ENCODE peak calls at places on chromosomes 1 and 21, in seven cellular contexts. N, R, F, U, Y, O and W are unnamed samples.

GRCh38 chr1:95438213-95438948 is 204.4 kb downstream of the RWDD3 start:
- DNase-seq in F (no peak), Y (no peak), N (no peak), O (no peak), R (no peak), U (no peak), W (no peak)

GRCh38 chr1:183238071-183238470 is 52.0 kb downstream of the LAMC2 start:
- DNase-seq in Y (no peak), O (peak), F (no peak), U (peak), N (no peak), R (no peak), W (no peak)

GRCh38 chr1:62294211-62294610 is 25.0 kb downstream of the KANK4 start:
- DNase-seq in Y (no peak), N (peak), R (no peak), U (no peak), F (no peak), O (no peak), W (peak)

GRCh38 chr1:224433671-224434446 is 738 bp downstream of the WDR26 start:
- DNase-seq in R (peak), U (no peak), Y (peak), N (no peak), F (no peak), O (peak), W (peak)

GRCh38 chr1:180893614-180894013 is 19.1 kb upstream of the KIAA1614 start:
- DNase-seq in F (no peak), R (no peak), U (no peak), N (no peak), O (no peak), Y (no peak), W (no peak)

GRCh38 chr1:74772945-74773344 is 40.0 kb downstream of the TYW3 start:
- DNase-seq in F (no peak), U (peak), O (no peak), N (no peak), R (no peak), Y (no peak), W (no peak)

GRCh38 chr1:71587961-71588360 is 507.1 kb upstream of the ZRANB2 start:
- DNase-seq in N (no peak), R (no peak), O (peak), F (peak), Y (no peak), U (peak), W (no peak)

GRCh38 chr1:200479816-200480215 is 70.0 kb upstream of the ZNF281 start:
- DNase-seq in O (peak), F (no peak), Y (no peak), U (no peak), R (no peak), N (no peak), W (no peak)

GRCh38 chr1:38370716-38371504 is 324.3 kb upstream of the POU3F1 start:
- DNase-seq in O (no peak), U (no peak), R (no peak), N (no peak), F (no peak), Y (no peak), W (no peak)

GRCh38 chr1:5448486-5448885 is 543.7 kb downstream of the NPHP4 start:
- DNase-seq in N (no peak), F (no peak), O (no peak), R (no peak), U (no peak), Y (no peak), W (peak)
- TF ChIP-seq CTCF in N (no peak), F (no peak), O (no peak), R (no peak), U (no peak), Y (no peak), W (peak)

GRCh38 chr1:210223174-210223904 is 9.3 kb upstream of the SERTAD4 start:
- DNase-seq in N (no peak), Y (no peak), O (no peak), F (no peak), R (no peak), U (no peak), W (no peak)
- TF ChIP-seq CTCF in N (no peak), Y (no peak), O (no peak), F (no peak), R (no peak), U (no peak), W (no peak)

DNA sequence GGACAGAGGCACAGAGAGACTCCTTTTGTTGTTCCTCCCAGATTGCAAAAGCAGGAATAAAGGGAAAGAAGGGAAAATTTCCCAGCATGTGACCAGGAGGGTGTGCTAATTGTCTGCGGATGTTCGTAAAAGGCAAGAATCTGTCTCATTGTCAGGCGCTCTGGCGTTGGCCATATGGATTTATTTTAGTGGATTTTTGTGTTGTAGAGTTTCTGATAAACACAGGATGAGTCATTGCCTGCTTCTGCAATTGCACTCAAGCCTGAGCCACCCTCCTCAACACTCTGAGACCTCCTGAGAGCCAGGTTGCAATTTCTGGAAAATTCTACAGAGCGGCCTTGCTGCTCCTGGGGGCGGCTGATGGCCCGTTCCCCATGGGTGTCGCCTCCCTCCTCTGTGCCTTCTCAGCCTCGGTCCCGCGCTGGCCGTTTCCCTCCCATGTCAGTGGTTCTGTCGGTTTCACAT is 227.7 kb downstream of the KAZN start:
- DNase-seq in R (no peak), F (peak), O (no peak), Y (no peak), U (peak), N (no peak), W (no peak)
- TF ChIP-seq CTCF in R (no peak), F (peak), O (no peak), Y (no peak), U (no peak), N (no peak), W (no peak)

DNA sequence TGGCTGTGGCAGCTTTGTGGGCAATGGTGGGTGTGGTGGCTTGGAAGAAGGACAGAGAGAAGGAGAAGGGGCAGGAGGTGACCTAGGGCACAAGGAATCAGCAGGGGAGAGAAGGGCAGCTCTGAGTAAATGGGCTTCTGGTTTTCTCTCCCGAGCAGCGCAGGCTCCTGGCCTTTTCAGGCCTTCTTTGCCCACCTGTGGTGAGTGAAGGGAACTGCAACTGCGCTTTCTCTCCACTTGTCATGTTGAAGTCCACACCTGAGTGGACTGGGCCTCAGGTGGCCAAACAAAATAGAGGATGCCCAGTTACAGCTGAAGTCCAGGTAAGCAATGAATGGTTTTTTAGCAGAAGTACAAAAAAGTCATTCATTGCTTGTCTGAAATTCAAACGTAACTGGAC is 29.4 kb upstream of the KCNA10 start:
- DNase-seq in N (peak), F (no peak), R (no peak), U (peak), O (no peak), Y (no peak), W (peak)
- TF ChIP-seq CTCF in N (peak), F (peak), R (peak), U (peak), O (peak), Y (peak), W (peak)

DNA sequence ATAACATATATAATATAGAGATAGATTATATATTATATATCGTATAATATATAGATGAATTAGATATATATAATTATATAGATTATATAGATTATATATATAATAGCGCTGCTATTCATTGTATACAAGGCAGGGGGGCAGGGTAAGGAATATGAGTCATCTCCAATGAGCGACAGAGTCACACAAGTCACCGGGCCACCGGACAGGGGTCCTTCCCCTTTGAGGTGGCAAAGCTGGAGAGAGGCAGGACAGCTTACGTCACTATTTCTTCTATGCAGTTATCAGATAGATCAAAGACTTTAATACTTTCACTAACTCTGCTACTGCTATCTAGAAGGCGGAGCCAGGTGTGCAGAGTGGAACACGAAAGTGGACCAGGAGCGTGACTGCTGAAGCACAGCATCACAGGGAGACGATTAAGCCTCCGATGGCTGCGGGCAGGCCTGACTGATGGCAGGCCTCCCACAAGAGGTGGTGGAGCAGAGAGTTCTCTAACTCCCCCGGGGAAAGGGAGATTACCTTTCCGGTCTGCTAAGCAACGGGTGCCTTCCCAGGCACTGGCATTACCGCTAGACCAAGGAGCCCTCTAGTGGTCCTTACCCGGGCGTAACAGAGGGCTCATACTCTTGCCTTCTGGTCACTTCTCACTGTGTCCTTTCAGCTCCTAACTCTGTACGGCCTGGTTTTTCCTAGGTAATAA is 2154.7 kb downstream of the MRPL39 start:
- DNase-seq in N (no peak), U (no peak), F (no peak), O (no peak), Y (no peak), R (no peak), W (peak)
- TF ChIP-seq CTCF in N (peak), U (no peak), F (no peak), O (peak), Y (peak), R (peak), W (no peak)

DNA sequence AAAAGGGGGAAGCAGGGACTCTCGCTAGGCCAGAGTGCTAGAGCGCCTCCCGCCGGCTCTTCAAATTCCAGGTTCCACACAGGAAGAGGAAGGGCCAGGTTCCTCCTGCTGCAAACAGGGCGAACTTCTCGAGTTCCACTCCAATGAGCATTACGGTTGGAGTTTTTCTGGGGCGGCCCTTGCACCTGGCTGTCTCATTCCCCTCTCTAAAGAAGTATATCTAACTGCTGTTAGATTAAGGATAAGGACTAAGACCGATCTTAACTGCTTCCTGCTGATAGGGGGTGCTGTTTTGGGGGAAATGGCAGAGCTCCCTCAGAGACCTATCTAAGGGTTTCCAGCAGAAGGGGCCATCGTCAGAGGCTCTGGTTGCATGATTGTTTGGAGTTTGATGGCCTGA is 138.0 kb downstream of the RABGAP1L start:
- DNase-seq in F (no peak), N (no peak), Y (no peak), O (no peak), U (no peak), R (no peak), W (no peak)
- TF ChIP-seq CTCF in F (no peak), N (no peak), Y (no peak), O (no peak), U (no peak), R (no peak), W (no peak)

GRCh38 chr1:8652607-8653046 is 164.8 kb downstream of the RERE start:
- DNase-seq in Y (no peak), O (no peak), R (no peak), F (no peak), N (no peak), U (no peak), W (peak)
- TF ChIP-seq CTCF in Y (no peak), O (no peak), R (no peak), F (no peak), N (no peak), U (no peak), W (no peak)

DNA sequence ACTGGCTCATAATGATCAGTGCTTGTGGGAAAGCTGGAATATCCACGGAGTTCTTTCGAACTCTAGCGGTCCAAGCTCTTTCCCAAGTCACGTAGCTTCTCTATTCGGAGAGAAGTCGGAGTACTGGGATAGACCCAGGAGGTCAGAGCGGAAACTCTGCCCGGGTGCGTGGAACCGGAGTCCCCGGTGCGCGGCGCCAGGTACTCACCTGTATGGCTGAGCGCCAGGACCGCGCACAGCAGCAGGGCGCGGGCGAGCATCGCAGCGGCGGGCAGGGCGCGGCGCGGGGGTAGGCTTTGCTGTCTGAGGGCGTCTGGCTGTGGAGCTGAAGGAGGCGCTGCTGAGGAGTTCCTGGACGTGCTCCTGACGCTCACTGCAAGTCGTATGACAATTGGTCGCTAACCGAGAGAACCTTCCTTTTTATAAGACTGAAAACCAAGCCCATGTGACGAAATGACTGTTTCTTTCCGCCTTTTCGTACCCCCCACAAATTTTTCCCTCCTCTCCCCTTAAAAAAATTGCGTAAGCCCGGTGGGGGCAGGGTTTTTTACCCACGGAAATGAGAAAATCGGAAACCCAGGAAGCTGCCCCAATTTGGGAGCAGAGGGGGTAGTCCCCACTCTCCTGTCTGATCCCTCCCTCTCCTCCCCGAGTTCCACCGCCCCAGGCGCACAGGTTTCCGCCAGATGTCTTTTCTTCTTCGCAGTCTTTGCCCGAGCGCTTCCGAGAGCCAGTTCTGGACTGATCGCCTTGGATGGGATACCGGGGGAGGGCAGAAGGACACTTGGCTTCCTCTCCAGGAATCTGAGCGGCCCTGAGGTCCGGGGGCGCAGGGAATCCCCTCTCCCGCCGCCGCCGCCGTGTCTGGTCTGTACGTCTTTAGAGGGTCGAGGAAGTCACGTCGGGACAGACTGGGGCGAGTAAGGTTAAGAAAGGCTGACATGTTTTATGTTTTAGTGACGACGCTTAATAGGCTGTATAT is at the start of gene PTGS2:
- DNase-seq in Y (peak), R (peak), N (peak), U (peak), F (peak), O (peak), W (peak)
- TF ChIP-seq CTCF in Y (peak), R (peak), N (peak), U (peak), F (peak), O (peak), W (no peak)

GRCh38 chr21:22120616-22121266 is 1122.5 kb downstream of the NCAM2 start:
- DNase-seq in O (no peak), R (no peak), U (peak), N (no peak), Y (no peak), F (no peak), W (no peak)
- TF ChIP-seq CTCF in O (no peak), R (no peak), U (peak), N (no peak), Y (no peak), F (peak), W (no peak)